ENCODE peak calls at places on chromosomes 2 and 18, in seven cellular contexts. Y, S, R, U, M, O and J are unnamed samples.

GRCh38 chr18:1002653-1003178 is 98.0 kb downstream of the ADCYAP1 start:
- DNase-seq in Y (no peak), S (no peak), R (peak), U (no peak), M (peak), O (no peak), J (no peak)

GRCh38 chr2:38697116-38697840 is 31.4 kb downstream of the GALM start:
- DNase-seq in Y (peak), S (peak), R (no peak), U (no peak), M (no peak), O (peak), J (peak)

GRCh38 chr2:190835303-190835930 is 45.2 kb upstream of the GLS start:
- DNase-seq in Y (no peak), S (no peak), R (peak), U (no peak), M (peak), O (no peak), J (no peak)

GRCh38 chr2:219501849-219502248 is 3.2 kb downstream of the GMPPA start:
- DNase-seq in Y (no peak), S (no peak), R (no peak), U (no peak), M (no peak), O (no peak), J (no peak)

GRCh38 chr18:57951999-57952774 is 91.8 kb upstream of the NEDD4L start:
- DNase-seq in Y (no peak), S (no peak), R (no peak), U (no peak), M (no peak), O (no peak), J (no peak)

GRCh38 chr2:96315400-96316071 is 9.6 kb upstream of the ITPRIPL1 start:
- DNase-seq in Y (no peak), S (no peak), R (peak), U (no peak), M (peak), O (no peak), J (no peak)

GRCh38 chr2:224885836-224886547 is 156.3 kb downstream of the DOCK10 start:
- DNase-seq in Y (no peak), S (no peak), R (peak), U (no peak), M (peak), O (no peak), J (no peak)

GRCh38 chr2:112006076-112006410 is 49.0 kb upstream of the TMEM87B start:
- DNase-seq in Y (no peak), S (no peak), R (peak), U (no peak), M (peak), O (no peak), J (no peak)

GRCh38 chr18:2970762-2971659 is 41.9 kb downstream of the LPIN2 start:
- DNase-seq in Y (no peak), S (peak), R (peak), U (no peak), M (no peak), O (no peak), J (no peak)

GRCh38 chr2:157593411-157593810 is 35.3 kb downstream of the ACVR1C start:
- DNase-seq in Y (no peak), S (no peak), R (no peak), U (no peak), M (no peak), O (no peak), J (no peak)

GRCh38 chr2:205889073-205889472 is 196.9 kb downstream of the INO80D start:
- DNase-seq in Y (no peak), S (no peak), R (peak), U (no peak), M (peak), O (no peak), J (no peak)

GRCh38 chr2:45765007-45765767 is 113.7 kb downstream of the PRKCE start:
- DNase-seq in Y (no peak), S (no peak), R (no peak), U (no peak), M (no peak), O (no peak), J (no peak)